ENCODE peak calls at places on chromosomes 7 and 10, in ten cellular contexts. Q is tibial nerve; G is neuronal stem cell; B is AG04450; I is effector memory CD4-positive, alpha-beta T cell; F is CD8-positive, alpha-beta T cell; M is SJSA1; Y is left ventricle myocardium inferior; Z is body of pancreas; P is H9. U is an unnamed sample. For H3K9me3, the result is how much of the 10 kb centered on the place peaks cover.

GRCh38 chr7:85748861-85749260 is 562.0 kb upstream of the SEMA3D start:
- DNase-seq in I (no peak), Q (no peak), G (no peak), M (no peak), Z (no peak), F (no peak), Y (no peak), P (no peak), B (no peak), U (no peak)

GRCh38 chr10:62388328-62388727 is 14.2 kb downstream of the ZNF365 start:
- DNase-seq in M (no peak), G (no peak), Z (no peak), F (no peak), I (no peak), Q (no peak), P (peak), B (no peak), Y (no peak), U (no peak)

GRCh38 chr7:73879977-73880681 is 19.2 kb downstream of the TMEM270 start:
- DNase-seq in Y (peak), Z (no peak), P (no peak), M (no peak), Q (no peak), B (no peak), F (no peak), G (no peak), I (no peak), U (no peak)

GRCh38 chr7:47460251-47460989 is 121.5 kb downstream of the TNS3 start:
- DNase-seq in B (no peak), M (no peak), I (no peak), Q (no peak), G (no peak), Y (no peak), P (no peak), Z (no peak), F (no peak), U (no peak)

GRCh38 chr7:5827755-5828154 is 46.3 kb upstream of the RNF216 start:
- DNase-seq in Q (no peak), G (no peak), I (peak), B (no peak), F (peak), Z (peak), P (peak), M (no peak), Y (no peak), U (no peak)

GRCh38 chr10:78341953-78342614 is 308.4 kb downstream of the RPS24 start:
- DNase-seq in Z (no peak), P (peak), Q (no peak), G (no peak), M (no peak), F (no peak), Y (no peak), I (no peak), B (no peak), U (no peak)

GRCh38 chr7:31699050-31699449 is 12.0 kb downstream of the PPP1R17 start:
- DNase-seq in Q (no peak), Z (no peak), G (no peak), B (no peak), I (no peak), Y (no peak), M (no peak), P (no peak), F (no peak), U (no peak)

GRCh38 chr10:73079779-73080178 is 16.9 kb downstream of the P4HA1 start:
- DNase-seq in B (no peak), Y (no peak), I (no peak), G (no peak), P (no peak), Z (no peak), F (no peak), M (no peak), Q (no peak), U (no peak)

GRCh38 chr7:68107968-68108367 is 1111.3 kb downstream of the TYW1 start:
- DNase-seq in Q (no peak), P (no peak), I (no peak), F (no peak), M (no peak), Y (no peak), Z (no peak), G (no peak), B (no peak), U (no peak)

GRCh38 chr7:11461999-11462398 is 370.0 kb downstream of the THSD7A start:
- DNase-seq in I (no peak), M (no peak), F (no peak), Q (no peak), P (no peak), G (no peak), Z (no peak), Y (no peak), B (no peak), U (no peak)

GRCh38 chr7:1404881-1405548 is 54.3 kb downstream of the MICALL2 start:
- DNase-seq in Y (no peak), Z (no peak), M (no peak), P (no peak), G (no peak), I (no peak), B (no peak), F (no peak), Q (no peak), U (no peak)

GRCh38 chr7:82726038-82726800 is 282.6 kb upstream of the CACNA2D1 start:
- DNase-seq in F (no peak), Z (no peak), P (no peak), I (no peak), B (no peak), M (no peak), Q (no peak), Y (no peak), G (no peak), U (no peak)

GRCh38 chr7:100435401-100436304 is 644 bp downstream of the PPP1R35 start:
- DNase-seq in Q (no peak), F (peak), M (peak), B (no peak), G (no peak), I (peak), Y (peak), Z (peak), P (peak), U (no peak)

GRCh38 chr10:131310904-131311660 is 439 bp downstream of the TCERG1L start:
- DNase-seq in G (no peak), Z (no peak), Q (no peak), M (no peak), P (peak), I (no peak), Y (no peak), B (no peak), F (no peak), U (no peak)

GRCh38 chr7:106864298-106865081 is 592 bp upstream of the PIK3CG start:
- DNase-seq in Z (no peak), Q (no peak), Y (no peak), B (no peak), P (no peak), I (no peak), G (no peak), M (no peak), F (no peak), U (no peak)

GRCh38 chr7:73973091-73973490 is 54.9 kb upstream of the ELN start:
- DNase-seq in Q (no peak), P (no peak), M (no peak), G (no peak), F (no peak), Z (peak), B (no peak), I (no peak), Y (peak), U (no peak)

GRCh38 chr10:93150289-93150688 is 76.6 kb downstream of the CYP26A1 start:
- DNase-seq in Q (no peak), F (no peak), Z (no peak), B (no peak), G (no peak), P (no peak), Y (no peak), I (no peak), M (no peak), U (no peak)

GRCh38 chr10:124589491-124590006 is 127.9 kb downstream of the LHPP start:
- DNase-seq in M (no peak), I (no peak), Z (peak), F (no peak), G (no peak), Y (no peak), B (no peak), Q (no peak), P (no peak), U (no peak)

GRCh38 chr7:13907824-13908223 is 81.6 kb downstream of the ETV1 start:
- DNase-seq in I (no peak), F (no peak), Z (no peak), Y (no peak), G (no peak), Q (no peak), B (no peak), P (no peak), M (no peak), U (no peak)

GRCh38 chr10:79980711-79981110 is 31.8 kb upstream of the SFTPD start:
- DNase-seq in Q (no peak), Y (no peak), P (no peak), I (no peak), G (no peak), Z (no peak), F (no peak), M (peak), B (no peak), U (no peak)
- H3K27ac ChIP-seq in Q (no peak), Y (peak), P (no peak), I (no peak), G (no peak), Z (peak), F (no peak), M (peak), B (no peak), U (no peak)

GRCh38 chr7:157630301-157630853 is 293.6 kb downstream of the DNAJB6 start:
- DNase-seq in Q (no peak), B (no peak), G (no peak), Y (no peak), I (no peak), F (no peak), M (no peak), Z (no peak), P (no peak), U (no peak)

GRCh38 chr7:157625973-157626790 is 289.4 kb downstream of the DNAJB6 start:
- DNase-seq in F (peak), Y (no peak), Z (no peak), G (no peak), I (no peak), M (no peak), B (no peak), P (no peak), Q (no peak), U (no peak)

GRCh38 chr7:157627646-157628045 is 290.8 kb downstream of the DNAJB6 start:
- DNase-seq in P (no peak), Y (no peak), Z (no peak), Q (no peak), I (no peak), M (no peak), F (no peak), G (no peak), B (no peak), U (no peak)

GRCh38 chr7:157627033-157627432 is 290.2 kb downstream of the DNAJB6 start:
- DNase-seq in Y (no peak), M (no peak), F (no peak), P (no peak), I (no peak), Q (no peak), B (no peak), G (no peak), Z (no peak), U (no peak)

GRCh38 chr7:157628456-157628855 is 291.7 kb downstream of the DNAJB6 start:
- DNase-seq in Q (no peak), Y (no peak), F (no peak), P (no peak), M (no peak), I (no peak), Z (no peak), B (no peak), G (no peak), U (no peak)
- H3K9me3 ChIP-seq in Q (under half), Y (under half), F (under half), P (under half), M (under half), I (under half), Z (under half), B (under half), G (under half), U (under half)

DNA sequence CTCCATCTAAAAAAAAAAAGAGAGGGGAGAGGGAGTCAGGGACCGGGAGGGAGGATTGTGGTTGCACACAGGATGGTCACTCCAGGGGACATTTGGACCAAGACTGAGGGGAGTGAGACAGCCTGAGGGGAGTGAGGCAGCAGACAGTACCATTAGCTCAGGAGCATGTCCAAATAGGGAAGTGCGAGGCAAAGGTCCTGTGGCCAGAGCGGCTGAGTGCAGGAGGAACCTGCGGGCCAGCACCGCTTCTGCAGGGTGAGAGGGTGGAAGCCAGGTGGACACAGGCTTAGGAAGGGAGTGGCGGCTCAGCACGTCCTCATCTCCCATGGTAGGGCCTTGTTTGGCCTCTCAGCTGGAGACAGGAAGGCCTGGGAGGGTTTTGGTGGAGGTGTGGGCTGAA is 48.9 kb upstream of the PFKFB3 start:
- DNase-seq in G (no peak), Y (no peak), F (no peak), M (no peak), Z (no peak), Q (no peak), I (no peak), P (no peak), B (no peak), U (no peak)
- H3K27ac ChIP-seq in G (no peak), Y (no peak), F (no peak), M (no peak), Z (no peak), Q (no peak), I (no peak), P (no peak), B (no peak), U (no peak)

DNA sequence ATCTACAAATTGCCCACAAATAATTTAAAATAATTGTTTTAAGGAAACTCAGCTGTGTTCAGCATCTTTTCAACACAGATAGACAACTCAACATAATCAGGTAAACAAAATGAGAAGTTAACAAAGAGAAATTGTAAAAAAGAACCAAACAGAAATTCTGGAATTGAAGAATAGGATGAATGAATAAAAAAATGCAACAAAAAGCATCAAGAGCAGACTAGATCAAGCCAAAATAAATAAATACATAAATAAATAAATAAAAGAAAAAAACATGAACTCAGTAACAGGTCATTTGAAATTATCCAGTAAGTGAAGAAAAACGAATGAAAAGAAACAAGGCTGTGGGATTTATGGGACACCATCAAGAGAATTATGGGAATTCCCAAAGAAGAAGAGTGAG is 94.0 kb upstream of the CDK6 start:
- DNase-seq in P (no peak), M (no peak), I (no peak), F (no peak), Y (no peak), G (no peak), B (no peak), Z (no peak), Q (no peak), U (no peak)
- H3K9me3 ChIP-seq in P (under half), M (under half), I (under half), F (under half), Y (under half), G (under half), B (under half), Z (under half), Q (under half), U (under half)

GRCh38 chr7:105006367-105007139 is 7.5 kb upstream of the KMT2E start:
- DNase-seq in Q (no peak), F (no peak), I (no peak), G (no peak), B (no peak), M (no peak), Y (no peak), Z (peak), P (no peak), U (no peak)
- H3K27ac ChIP-seq in Q (peak), F (no peak), I (no peak), G (no peak), B (no peak), M (no peak), Y (peak), Z (peak), P (no peak), U (no peak)

GRCh38 chr10:767794-768193 is 78.3 kb upstream of the DIP2C start:
- DNase-seq in M (no peak), P (no peak), Y (no peak), B (no peak), G (no peak), Q (no peak), F (no peak), Z (no peak), I (no peak), U (no peak)
- H3K9me3 ChIP-seq in M (under half), P (under half), Y (half or more), B (under half), G (under half), Q (under half), F (under half), Z (under half), I (under half), U (under half)

GRCh38 chr7:108453320-108453719 is 2.9 kb downstream of the NRCAM start:
- DNase-seq in Z (no peak), Y (no peak), B (no peak), G (no peak), Q (no peak), I (no peak), F (no peak), P (no peak), M (no peak), U (no peak)
- H3K27ac ChIP-seq in Z (no peak), Y (no peak), B (no peak), G (no peak), Q (no peak), I (no peak), F (no peak), P (no peak), M (no peak), U (no peak)

DNA sequence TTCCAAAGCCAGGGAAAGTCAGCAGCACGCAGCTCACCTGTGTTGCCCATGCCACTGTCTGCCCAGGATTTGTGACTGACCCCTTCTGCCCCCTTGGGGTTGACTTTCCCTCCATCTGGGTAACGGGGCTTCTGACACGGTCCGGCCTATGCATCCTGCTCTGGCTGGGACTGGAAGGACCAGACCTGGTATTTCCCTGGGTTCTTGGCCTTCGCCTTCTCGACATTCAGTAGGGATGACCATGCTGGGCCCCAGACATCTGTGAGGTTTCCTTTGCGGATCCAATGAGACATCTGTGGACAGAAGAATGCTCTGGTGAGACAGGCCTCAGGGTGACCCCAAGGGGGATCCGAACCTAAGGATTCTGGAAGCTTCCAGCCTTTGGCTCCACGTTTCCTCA is 34.2 kb upstream of the ZNF716 start:
- DNase-seq in P (no peak), Y (no peak), M (no peak), B (no peak), Q (no peak), I (no peak), G (no peak), Z (no peak), F (no peak), U (no peak)
- H3K9me3 ChIP-seq in P (half or more), Y (under half), M (under half), B (half or more), Q (under half), I (under half), G (under half), Z (under half), F (under half), U (under half)

U was measured in iPS DF 6.9.